ENCODE peak calls at places on chromosomes 13 and 19, in ten cellular contexts. One of them, this sample, is unnamed.

GRCh38 chr19:17784201-17785008 is 10.5 kb upstream of the B3GNT3 start:
- DNase-seq in Panc1: no peak
- DNase-seq in HepG2: peak; percentile 49
- DNase-seq in SK-N-SH: peak; percentile 93
- DNase-seq in K562: peak; percentile 82
- DNase-seq in HCT116: no peak
- DNase-seq in stomach: peak; percentile 78
- DNase-seq in suprapubic skin: no peak
- DNase-seq in prostate gland: peak; percentile 24
- DNase-seq in breast epithelium: peak; percentile 63
- DNase-seq in this sample: peak; percentile 76

GRCh38 chr13:49620170-49620621 is 8.1 kb upstream of the ARL11 start:
- DNase-seq in SK-N-SH: no peak
- DNase-seq in HCT116: no peak
- DNase-seq in suprapubic skin: no peak
- DNase-seq in Panc1: no peak
- DNase-seq in breast epithelium: no peak
- DNase-seq in K562: no peak
- DNase-seq in prostate gland: no peak
- DNase-seq in stomach: no peak
- DNase-seq in HepG2: no peak
- DNase-seq in this sample: peak; percentile 69

GRCh38 chr13:112768795-112769411 is 79.1 kb downstream of the ATP11A start:
- DNase-seq in HepG2: no peak
- DNase-seq in suprapubic skin: no peak
- DNase-seq in SK-N-SH: no peak
- DNase-seq in stomach: peak; percentile 64
- DNase-seq in Panc1: no peak
- DNase-seq in prostate gland: no peak
- DNase-seq in breast epithelium: no peak
- DNase-seq in HCT116: no peak
- DNase-seq in K562: no peak
- DNase-seq in this sample: peak; percentile 87

GRCh38 chr13:37047846-37048245 is 11.6 kb downstream of the SUPT20H start:
- DNase-seq in HepG2: no peak
- DNase-seq in stomach: no peak
- DNase-seq in Panc1: no peak
- DNase-seq in HCT116: no peak
- DNase-seq in suprapubic skin: no peak
- DNase-seq in breast epithelium: no peak
- DNase-seq in SK-N-SH: no peak
- DNase-seq in prostate gland: no peak
- DNase-seq in K562: no peak
- DNase-seq in this sample: no peak

GRCh38 chr13:111005808-111006494 is 91.1 kb upstream of the ANKRD10 start:
- DNase-seq in Panc1: no peak
- DNase-seq in HCT116: no peak
- DNase-seq in SK-N-SH: no peak
- DNase-seq in suprapubic skin: no peak
- DNase-seq in breast epithelium: no peak
- DNase-seq in HepG2: no peak
- DNase-seq in stomach: peak; percentile 42
- DNase-seq in K562: no peak
- DNase-seq in prostate gland: peak; percentile 31
- DNase-seq in this sample: peak; percentile 50

GRCh38 chr13:112897956-112898785 is 70.8 kb upstream of the MCF2L start:
- DNase-seq in HepG2: no peak
- DNase-seq in SK-N-SH: no peak
- DNase-seq in stomach: no peak
- DNase-seq in K562: no peak
- DNase-seq in Panc1: no peak
- DNase-seq in HCT116: no peak
- DNase-seq in prostate gland: no peak
- DNase-seq in breast epithelium: peak; percentile 46
- DNase-seq in suprapubic skin: no peak
- DNase-seq in this sample: peak; percentile 83

GRCh38 chr19:58399903-58400637 is 4.6 kb downstream of the RNF225 start:
- DNase-seq in prostate gland: no peak
- DNase-seq in K562: no peak
- DNase-seq in suprapubic skin: peak; percentile 65
- DNase-seq in HepG2: no peak
- DNase-seq in HCT116: no peak
- DNase-seq in stomach: no peak
- DNase-seq in breast epithelium: peak; percentile 28
- DNase-seq in Panc1: no peak
- DNase-seq in SK-N-SH: peak; percentile 82
- DNase-seq in this sample: no peak

GRCh38 chr19:28140201-28140600 is 1072.8 kb downstream of the UQCRFS1 start:
- DNase-seq in Panc1: no peak
- DNase-seq in HCT116: no peak
- DNase-seq in prostate gland: no peak
- DNase-seq in stomach: no peak
- DNase-seq in breast epithelium: no peak
- DNase-seq in HepG2: no peak
- DNase-seq in K562: no peak
- DNase-seq in SK-N-SH: no peak
- DNase-seq in suprapubic skin: no peak
- DNase-seq in this sample: no peak

GRCh38 chr19:32988724-32989123 is 16.7 kb downstream of the FAAP24 start:
- DNase-seq in suprapubic skin: no peak
- DNase-seq in prostate gland: no peak
- DNase-seq in stomach: peak; percentile 56
- DNase-seq in HepG2: no peak
- DNase-seq in SK-N-SH: no peak
- DNase-seq in K562: no peak
- DNase-seq in breast epithelium: no peak
- DNase-seq in HCT116: no peak
- DNase-seq in Panc1: no peak
- DNase-seq in this sample: no peak

GRCh38 chr13:26584713-26585112 is 27.2 kb downstream of the WASF3 start:
- DNase-seq in suprapubic skin: no peak
- DNase-seq in prostate gland: no peak
- DNase-seq in breast epithelium: no peak
- DNase-seq in stomach: no peak
- DNase-seq in HCT116: no peak
- DNase-seq in HepG2: no peak
- DNase-seq in K562: no peak
- DNase-seq in Panc1: peak; percentile 4
- DNase-seq in SK-N-SH: no peak
- DNase-seq in this sample: no peak

DNA sequence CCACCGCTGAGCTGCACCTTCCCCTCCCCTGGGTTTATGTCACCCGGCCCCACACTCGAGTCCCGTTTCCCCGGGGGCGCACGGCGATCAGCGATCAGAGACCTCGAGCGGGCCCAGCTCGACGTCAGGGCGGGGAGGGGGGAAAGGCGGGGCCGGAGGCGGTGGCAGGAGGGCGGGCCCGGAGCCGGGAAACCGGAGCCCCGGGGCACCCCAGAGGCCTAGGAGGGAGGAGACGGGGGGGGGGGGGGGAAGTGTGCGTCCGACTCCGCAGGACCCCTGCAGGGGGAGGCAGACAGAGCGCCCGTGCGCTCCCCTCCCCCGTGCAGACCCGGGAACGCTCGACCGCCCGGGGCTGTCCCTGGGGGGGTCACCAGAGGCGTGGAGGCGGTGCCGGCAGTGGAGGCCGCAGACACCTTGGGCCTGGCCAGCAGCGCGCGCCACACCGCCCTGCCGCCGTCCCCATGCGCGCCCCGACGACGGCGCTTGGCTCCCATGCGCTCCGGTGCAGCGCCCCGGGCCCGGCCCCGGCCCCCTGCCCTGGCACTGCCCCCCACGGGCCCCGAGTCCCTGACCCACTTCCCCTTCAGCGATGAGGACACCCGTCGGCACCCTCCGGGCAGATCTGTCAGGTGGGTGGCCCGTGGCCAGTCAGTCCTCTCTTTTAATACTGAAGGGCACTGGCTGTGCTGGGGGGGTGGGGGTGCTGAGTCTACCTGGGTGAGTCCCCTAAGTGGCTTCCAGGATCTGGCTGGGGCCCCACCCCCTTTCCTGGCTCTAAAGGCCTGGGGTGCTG is 11.8 kb downstream of the PDE4A start:
- DNase-seq in Panc1: no peak
- DNase-seq in suprapubic skin: peak; percentile 88
- DNase-seq in HepG2: no peak
- DNase-seq in stomach: peak; percentile 78
- DNase-seq in prostate gland: peak; percentile 41
- DNase-seq in HCT116: no peak
- DNase-seq in SK-N-SH: peak; percentile 68
- DNase-seq in breast epithelium: no peak
- DNase-seq in K562: peak; percentile 89
- DNase-seq in this sample: peak; percentile 95
- TF ChIP-seq POLR2AphosphoS5 in Panc1: no peak
- TF ChIP-seq POLR2AphosphoS5 in suprapubic skin: no peak
- TF ChIP-seq POLR2AphosphoS5 in HepG2: no peak
- TF ChIP-seq POLR2AphosphoS5 in stomach: no peak
- TF ChIP-seq POLR2AphosphoS5 in prostate gland: no peak
- TF ChIP-seq POLR2AphosphoS5 in HCT116: peak; percentile 31
- TF ChIP-seq POLR2AphosphoS5 in SK-N-SH: no peak
- TF ChIP-seq POLR2AphosphoS5 in breast epithelium: no peak
- TF ChIP-seq POLR2AphosphoS5 in K562: peak; percentile 45
- TF ChIP-seq POLR2AphosphoS5 in this sample: peak; percentile 56

GRCh38 chr19:22427587-22428298 is 5.6 kb upstream of the ZNF98 start:
- DNase-seq in stomach: no peak
- DNase-seq in suprapubic skin: no peak
- DNase-seq in K562: no peak
- DNase-seq in SK-N-SH: no peak
- DNase-seq in breast epithelium: peak; percentile 91
- DNase-seq in HCT116: no peak
- DNase-seq in Panc1: no peak
- DNase-seq in prostate gland: no peak
- DNase-seq in HepG2: no peak
- DNase-seq in this sample: no peak
- H3K9me3 ChIP-seq in stomach: peaks cover 7% of the 10 kb centered on the region
- H3K9me3 ChIP-seq in suprapubic skin: peaks cover 9% of the 10 kb centered on the region
- H3K9me3 ChIP-seq in K562: no peaks in the 10 kb centered on the region
- H3K9me3 ChIP-seq in SK-N-SH: peaks cover 8% of the 10 kb centered on the region
- H3K9me3 ChIP-seq in breast epithelium: peaks cover 25% of the 10 kb centered on the region
- H3K9me3 ChIP-seq in HCT116: peaks cover 8% of the 10 kb centered on the region
- H3K9me3 ChIP-seq in Panc1: no peaks in the 10 kb centered on the region
- H3K9me3 ChIP-seq in prostate gland: no peaks in the 10 kb centered on the region
- H3K9me3 ChIP-seq in HepG2: peaks cover 90% of the 10 kb centered on the region
- H3K9me3 ChIP-seq in this sample: peaks cover 65% of the 10 kb centered on the region

GRCh38 chr13:109840893-109841287 is 54.5 kb upstream of the IRS2 start:
- DNase-seq in stomach: no peak
- DNase-seq in SK-N-SH: no peak
- DNase-seq in K562: no peak
- DNase-seq in HepG2: no peak
- DNase-seq in suprapubic skin: no peak
- DNase-seq in Panc1: no peak
- DNase-seq in HCT116: no peak
- DNase-seq in prostate gland: no peak
- DNase-seq in breast epithelium: no peak
- DNase-seq in this sample: no peak
- TF ChIP-seq POLR2AphosphoS5 in stomach: no peak
- TF ChIP-seq POLR2AphosphoS5 in SK-N-SH: no peak
- TF ChIP-seq POLR2AphosphoS5 in K562: no peak
- TF ChIP-seq POLR2AphosphoS5 in HepG2: no peak
- TF ChIP-seq POLR2AphosphoS5 in suprapubic skin: no peak
- TF ChIP-seq POLR2AphosphoS5 in Panc1: no peak
- TF ChIP-seq POLR2AphosphoS5 in HCT116: no peak
- TF ChIP-seq POLR2AphosphoS5 in prostate gland: no peak
- TF ChIP-seq POLR2AphosphoS5 in breast epithelium: no peak
- TF ChIP-seq POLR2AphosphoS5 in this sample: no peak

GRCh38 chr19:21052902-21053301 is 29.1 kb upstream of the ZNF714 start:
- DNase-seq in Panc1: no peak
- DNase-seq in HCT116: no peak
- DNase-seq in K562: peak; percentile 37
- DNase-seq in suprapubic skin: no peak
- DNase-seq in HepG2: no peak
- DNase-seq in prostate gland: no peak
- DNase-seq in breast epithelium: no peak
- DNase-seq in SK-N-SH: no peak
- DNase-seq in stomach: no peak
- DNase-seq in this sample: no peak
- H3K9me3 ChIP-seq in Panc1: peaks cover 4% of the 10 kb centered on the region
- H3K9me3 ChIP-seq in HCT116: no peaks in the 10 kb centered on the region
- H3K9me3 ChIP-seq in K562: peaks cover 11% of the 10 kb centered on the region
- H3K9me3 ChIP-seq in suprapubic skin: peaks cover 23% of the 10 kb centered on the region
- H3K9me3 ChIP-seq in HepG2: no peaks in the 10 kb centered on the region
- H3K9me3 ChIP-seq in prostate gland: no peaks in the 10 kb centered on the region
- H3K9me3 ChIP-seq in breast epithelium: peaks cover 24% of the 10 kb centered on the region
- H3K9me3 ChIP-seq in SK-N-SH: peaks cover 14% of the 10 kb centered on the region
- H3K9me3 ChIP-seq in stomach: peaks cover 8% of the 10 kb centered on the region
- H3K9me3 ChIP-seq in this sample: peaks cover 22% of the 10 kb centered on the region

DNA sequence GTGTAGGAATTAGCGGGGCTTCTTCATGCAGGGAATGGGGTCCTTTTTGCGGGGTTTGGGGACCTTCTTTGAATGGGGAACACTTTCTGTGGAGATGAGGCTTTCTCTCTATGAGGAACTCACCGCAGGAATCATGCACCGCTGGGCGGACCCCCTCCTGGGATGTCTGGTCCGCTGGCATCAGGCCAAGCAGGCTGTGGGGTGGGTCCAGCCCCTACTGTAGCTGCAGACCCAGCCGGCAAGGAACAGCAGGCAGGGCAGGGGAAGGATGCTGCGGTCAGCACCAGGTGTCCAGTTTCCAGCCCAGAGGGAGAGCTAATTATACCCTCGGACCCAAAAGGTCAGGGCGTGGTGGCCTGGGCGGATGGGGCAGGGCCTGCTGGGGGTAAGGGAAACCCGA is 1.8 kb downstream of the MYBPC2 start:
- DNase-seq in stomach: no peak
- DNase-seq in K562: peak; percentile 53
- DNase-seq in HCT116: no peak
- DNase-seq in breast epithelium: no peak
- DNase-seq in SK-N-SH: peak; percentile 80
- DNase-seq in Panc1: no peak
- DNase-seq in suprapubic skin: no peak
- DNase-seq in prostate gland: no peak
- DNase-seq in HepG2: no peak
- DNase-seq in this sample: no peak
- TF ChIP-seq POLR2AphosphoS5 in stomach: no peak
- TF ChIP-seq POLR2AphosphoS5 in K562: no peak
- TF ChIP-seq POLR2AphosphoS5 in HCT116: no peak
- TF ChIP-seq POLR2AphosphoS5 in breast epithelium: no peak
- TF ChIP-seq POLR2AphosphoS5 in SK-N-SH: no peak
- TF ChIP-seq POLR2AphosphoS5 in Panc1: no peak
- TF ChIP-seq POLR2AphosphoS5 in suprapubic skin: no peak
- TF ChIP-seq POLR2AphosphoS5 in prostate gland: no peak
- TF ChIP-seq POLR2AphosphoS5 in HepG2: no peak
- TF ChIP-seq POLR2AphosphoS5 in this sample: no peak

GRCh38 chr13:23202383-23202782 is 21.6 kb downstream of the SGCG start:
- DNase-seq in K562: no peak
- DNase-seq in SK-N-SH: no peak
- DNase-seq in prostate gland: no peak
- DNase-seq in suprapubic skin: no peak
- DNase-seq in HepG2: no peak
- DNase-seq in HCT116: no peak
- DNase-seq in Panc1: no peak
- DNase-seq in breast epithelium: no peak
- DNase-seq in stomach: no peak
- DNase-seq in this sample: no peak
- H3K9me3 ChIP-seq in K562: no peaks in the 10 kb centered on the region
- H3K9me3 ChIP-seq in SK-N-SH: peaks cover 9% of the 10 kb centered on the region
- H3K9me3 ChIP-seq in prostate gland: no peaks in the 10 kb centered on the region
- H3K9me3 ChIP-seq in suprapubic skin: no peaks in the 10 kb centered on the region
- H3K9me3 ChIP-seq in HepG2: no peaks in the 10 kb centered on the region
- H3K9me3 ChIP-seq in HCT116: no peaks in the 10 kb centered on the region
- H3K9me3 ChIP-seq in Panc1: no peaks in the 10 kb centered on the region
- H3K9me3 ChIP-seq in breast epithelium: no peaks in the 10 kb centered on the region
- H3K9me3 ChIP-seq in stomach: no peaks in the 10 kb centered on the region
- H3K9me3 ChIP-seq in this sample: no peaks in the 10 kb centered on the region

This sample was measured in upper lobe of left lung.